ENCODE peak calls at places on chromosomes 2 and 18, in four cellular contexts. One of them, this sample, is unnamed.

GRCh38 chr2:82795446-82795845 is 1663.6 kb downstream of the SUCLG1 start:
- DNase-seq in dorsolateral prefrontal cortex: no peak
- DNase-seq in tibial nerve: no peak
- DNase-seq in BE2C: no peak
- DNase-seq in this sample: no peak

GRCh38 chr2:53127061-53127650 is 640.4 kb upstream of the CHAC2 start:
- DNase-seq in dorsolateral prefrontal cortex: no peak
- DNase-seq in tibial nerve: no peak
- DNase-seq in BE2C: no peak
- DNase-seq in this sample: no peak

GRCh38 chr2:37573818-37574388 is 97.5 kb downstream of the CDC42EP3 start:
- DNase-seq in dorsolateral prefrontal cortex: no peak
- DNase-seq in tibial nerve: no peak
- DNase-seq in BE2C: no peak
- DNase-seq in this sample: no peak

GRCh38 chr2:43224571-43225092 is 1.8 kb downstream of the ZFP36L2 start:
- DNase-seq in dorsolateral prefrontal cortex: no peak
- DNase-seq in tibial nerve: no peak
- DNase-seq in BE2C: peak
- DNase-seq in this sample: no peak

GRCh38 chr18:2898131-2898640 is 51.4 kb downstream of the EMILIN2 start:
- DNase-seq in dorsolateral prefrontal cortex: no peak
- DNase-seq in tibial nerve: no peak
- DNase-seq in BE2C: no peak
- DNase-seq in this sample: no peak

GRCh38 chr2:108630567-108631405 is 88.5 kb upstream of the RANBP2 start:
- DNase-seq in dorsolateral prefrontal cortex: no peak
- DNase-seq in tibial nerve: no peak
- DNase-seq in BE2C: no peak
- DNase-seq in this sample: no peak

GRCh38 chr2:140384946-140385345 is 1604.8 kb upstream of the NXPH2 start:
- DNase-seq in dorsolateral prefrontal cortex: no peak
- DNase-seq in tibial nerve: no peak
- DNase-seq in BE2C: no peak
- DNase-seq in this sample: no peak

GRCh38 chr2:190466819-190467444 is 58.8 kb downstream of the MFSD6 start:
- DNase-seq in dorsolateral prefrontal cortex: no peak
- DNase-seq in tibial nerve: no peak
- DNase-seq in BE2C: no peak
- DNase-seq in this sample: no peak

GRCh38 chr2:439540-440465 is 151.9 kb upstream of the ALKAL2 start:
- DNase-seq in dorsolateral prefrontal cortex: peak
- DNase-seq in tibial nerve: peak
- DNase-seq in BE2C: no peak
- DNase-seq in this sample: no peak

GRCh38 chr2:122236152-122236892 is 480.9 kb downstream of the TSN start:
- DNase-seq in dorsolateral prefrontal cortex: no peak
- DNase-seq in tibial nerve: no peak
- DNase-seq in BE2C: no peak
- DNase-seq in this sample: no peak

GRCh38 chr18:64318547-64318946 is 169.7 kb upstream of the LINC00305 start:
- DNase-seq in dorsolateral prefrontal cortex: no peak
- DNase-seq in tibial nerve: no peak
- DNase-seq in BE2C: no peak
- DNase-seq in this sample: no peak

GRCh38 chr2:148023861-148024260 is 3.0 kb downstream of the MBD5 start:
- DNase-seq in dorsolateral prefrontal cortex: no peak
- DNase-seq in tibial nerve: no peak
- DNase-seq in BE2C: no peak
- DNase-seq in this sample: no peak

GRCh38 chr2:194060269-194060668 is 1596.8 kb upstream of the SLC39A10 start:
- DNase-seq in dorsolateral prefrontal cortex: no peak
- DNase-seq in tibial nerve: no peak
- DNase-seq in BE2C: no peak
- DNase-seq in this sample: no peak

GRCh38 chr2:233855345-233855744 is 1.0 kb upstream of the HJURP start:
- DNase-seq in dorsolateral prefrontal cortex: no peak
- DNase-seq in tibial nerve: no peak
- DNase-seq in BE2C: no peak
- DNase-seq in this sample: no peak
- H3K4me3 ChIP-seq in dorsolateral prefrontal cortex: no peak
- H3K4me3 ChIP-seq in tibial nerve: no peak
- H3K4me3 ChIP-seq in BE2C: no peak
- H3K4me3 ChIP-seq in this sample: no peak

GRCh38 chr2:49465157-49465831 is 311.0 kb upstream of the FSHR start:
- DNase-seq in dorsolateral prefrontal cortex: no peak
- DNase-seq in tibial nerve: no peak
- DNase-seq in BE2C: no peak
- DNase-seq in this sample: no peak

DNA sequence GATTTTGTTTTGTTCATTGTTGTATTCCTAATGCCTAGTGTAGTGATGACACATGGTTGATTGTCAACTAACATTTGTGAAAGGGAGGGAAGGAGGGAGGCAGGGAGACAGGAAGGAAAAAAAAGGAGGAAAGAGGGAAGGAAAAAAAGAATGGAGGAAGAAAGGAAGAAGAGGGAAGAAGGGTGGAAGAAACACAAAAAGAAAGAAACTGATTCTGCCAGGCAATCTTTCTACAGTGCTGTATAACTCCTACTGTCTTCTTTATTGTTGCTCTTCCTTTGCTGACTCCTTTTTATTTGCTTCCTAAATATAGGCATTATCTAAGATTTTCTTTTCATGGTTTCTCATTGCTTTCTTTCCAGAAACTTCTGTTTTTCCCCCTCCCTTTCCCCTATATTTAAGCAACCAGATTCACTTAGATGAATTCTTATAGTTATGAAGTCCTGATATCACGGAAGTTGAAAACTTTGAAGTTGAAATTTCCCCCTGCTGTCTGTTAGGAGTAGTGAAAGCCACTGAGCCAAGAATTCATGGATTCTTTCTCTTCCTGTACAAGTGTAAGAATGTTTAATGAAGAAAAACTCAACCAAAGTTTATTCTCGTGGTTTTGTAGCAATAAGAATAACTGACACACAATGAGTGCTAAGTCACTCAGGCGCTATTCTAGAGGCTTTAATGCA is 305.1 kb upstream of the FSHR start:
- DNase-seq in dorsolateral prefrontal cortex: no peak
- DNase-seq in tibial nerve: no peak
- DNase-seq in BE2C: no peak
- DNase-seq in this sample: no peak
- TF ChIP-seq CTCF in dorsolateral prefrontal cortex: no peak
- TF ChIP-seq CTCF in tibial nerve: no peak
- TF ChIP-seq CTCF in BE2C: peak
- TF ChIP-seq CTCF in this sample: no peak

GRCh38 chr2:100053087-100053486 is 89.3 kb downstream of the AFF3 start:
- DNase-seq in dorsolateral prefrontal cortex: no peak
- DNase-seq in tibial nerve: no peak
- DNase-seq in BE2C: no peak
- DNase-seq in this sample: no peak

GRCh38 chr2:100053499-100053898 is 88.9 kb downstream of the AFF3 start:
- DNase-seq in dorsolateral prefrontal cortex: no peak
- DNase-seq in tibial nerve: no peak
- DNase-seq in BE2C: no peak
- DNase-seq in this sample: no peak

GRCh38 chr2:100052645-100053044 is 89.7 kb downstream of the AFF3 start:
- DNase-seq in dorsolateral prefrontal cortex: no peak
- DNase-seq in tibial nerve: no peak
- DNase-seq in BE2C: no peak
- DNase-seq in this sample: no peak

GRCh38 chr2:100056478-100056877 is 85.9 kb downstream of the AFF3 start:
- DNase-seq in dorsolateral prefrontal cortex: no peak
- DNase-seq in tibial nerve: no peak
- DNase-seq in BE2C: no peak
- DNase-seq in this sample: no peak

GRCh38 chr2:100054426-100054825 is 88.0 kb downstream of the AFF3 start:
- DNase-seq in dorsolateral prefrontal cortex: no peak
- DNase-seq in tibial nerve: no peak
- DNase-seq in BE2C: no peak
- DNase-seq in this sample: no peak
- H3K4me3 ChIP-seq in dorsolateral prefrontal cortex: no peak
- H3K4me3 ChIP-seq in tibial nerve: no peak
- H3K4me3 ChIP-seq in BE2C: no peak
- H3K4me3 ChIP-seq in this sample: no peak

DNA sequence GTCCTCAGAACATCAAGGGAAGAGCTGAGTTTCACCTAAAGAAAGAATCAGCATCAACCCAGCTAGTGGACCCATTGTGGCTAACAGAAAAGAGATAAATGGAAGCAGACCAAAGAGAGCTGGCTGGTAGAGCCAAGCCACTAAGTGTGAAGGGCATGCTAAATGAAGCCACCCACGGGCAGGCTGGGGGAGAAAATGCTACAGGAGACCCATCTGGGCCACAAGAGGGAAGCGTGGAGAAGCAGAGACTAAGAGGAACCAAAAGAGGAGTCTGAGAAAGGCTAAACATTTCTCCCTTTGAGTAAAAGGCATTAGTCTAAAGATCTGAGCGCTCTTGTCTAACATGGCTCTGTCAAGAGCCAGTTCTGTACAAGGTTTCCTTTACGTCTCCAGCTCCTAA is 15.8 kb downstream of the CWC22 start:
- DNase-seq in dorsolateral prefrontal cortex: peak
- DNase-seq in tibial nerve: no peak
- DNase-seq in BE2C: no peak
- DNase-seq in this sample: no peak
- TF ChIP-seq CTCF in dorsolateral prefrontal cortex: no peak
- TF ChIP-seq CTCF in tibial nerve: no peak
- TF ChIP-seq CTCF in BE2C: no peak
- TF ChIP-seq CTCF in this sample: no peak

DNA sequence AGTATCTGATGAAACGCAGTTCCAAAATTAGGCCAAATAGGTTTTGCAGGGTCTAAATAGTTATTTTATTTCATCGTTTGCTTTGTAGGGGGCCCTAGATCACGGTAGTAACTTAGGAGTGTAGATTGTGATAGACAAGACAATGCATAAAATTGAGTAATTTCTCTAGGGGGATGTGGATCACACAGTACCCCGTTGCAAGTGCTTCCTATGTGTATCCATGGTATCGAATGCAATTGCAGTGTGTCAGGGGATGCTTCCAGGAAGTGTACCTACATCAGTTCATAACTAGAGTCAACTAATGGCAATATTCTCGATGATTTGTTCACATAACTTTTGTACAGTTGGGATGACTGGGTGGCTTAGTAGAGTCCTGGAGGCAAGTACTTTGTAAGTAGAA is 884 bp downstream of the SSB start:
- DNase-seq in dorsolateral prefrontal cortex: no peak
- DNase-seq in tibial nerve: no peak
- DNase-seq in BE2C: no peak
- DNase-seq in this sample: no peak
- H3K4me3 ChIP-seq in dorsolateral prefrontal cortex: peak
- H3K4me3 ChIP-seq in tibial nerve: peak
- H3K4me3 ChIP-seq in BE2C: peak
- H3K4me3 ChIP-seq in this sample: peak

DNA sequence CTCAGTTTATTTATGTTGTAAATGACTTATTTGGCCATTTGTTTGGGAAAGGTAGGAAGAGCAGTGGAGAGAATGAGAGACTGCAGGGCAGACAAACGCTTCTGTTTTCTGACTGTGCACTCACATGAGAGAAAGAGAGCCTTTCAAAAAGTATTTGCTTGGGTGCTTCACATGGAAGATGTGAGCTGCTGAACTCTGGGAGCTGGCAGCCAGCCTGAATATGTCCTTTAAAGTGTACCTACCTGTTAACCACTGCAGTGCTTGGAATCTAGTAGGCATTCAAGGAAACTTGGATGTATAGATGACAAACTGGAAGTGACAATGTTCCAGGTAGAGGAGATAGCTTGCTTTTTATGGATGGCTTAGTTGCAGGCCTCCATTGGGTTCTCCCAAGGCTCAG is 68.8 kb downstream of the PTPRM start:
- DNase-seq in dorsolateral prefrontal cortex: no peak
- DNase-seq in tibial nerve: no peak
- DNase-seq in BE2C: no peak
- DNase-seq in this sample: no peak
- TF ChIP-seq CTCF in dorsolateral prefrontal cortex: no peak
- TF ChIP-seq CTCF in tibial nerve: no peak
- TF ChIP-seq CTCF in BE2C: no peak
- TF ChIP-seq CTCF in this sample: no peak

DNA sequence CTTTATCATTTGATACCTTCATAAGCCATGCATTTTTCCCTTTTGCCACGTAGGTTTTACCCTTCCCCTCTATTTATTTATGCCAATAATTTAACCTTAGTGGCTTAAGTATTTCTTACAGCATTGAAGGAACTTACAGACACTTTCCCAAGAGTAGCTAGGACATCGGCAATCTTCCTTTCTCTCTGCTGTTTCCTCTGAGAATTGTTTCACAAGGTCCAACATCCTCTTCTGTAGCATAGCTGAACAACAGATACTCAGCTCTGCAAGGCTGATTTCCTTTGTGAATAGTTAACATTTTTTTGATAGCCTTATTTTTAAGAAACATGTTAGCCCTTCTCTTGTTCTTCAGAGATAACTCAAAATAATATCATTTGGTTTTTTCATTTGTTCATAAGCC is 1.1 kb upstream of the GCA start:
- DNase-seq in dorsolateral prefrontal cortex: no peak
- DNase-seq in tibial nerve: no peak
- DNase-seq in BE2C: no peak
- DNase-seq in this sample: no peak
- H3K4me3 ChIP-seq in dorsolateral prefrontal cortex: no peak
- H3K4me3 ChIP-seq in tibial nerve: no peak
- H3K4me3 ChIP-seq in BE2C: no peak
- H3K4me3 ChIP-seq in this sample: no peak

GRCh38 chr2:230050151-230050550 is 18.6 kb downstream of the SLC16A14 start:
- DNase-seq in dorsolateral prefrontal cortex: no peak
- DNase-seq in tibial nerve: no peak
- DNase-seq in BE2C: no peak
- DNase-seq in this sample: no peak

GRCh38 chr2:230043461-230043860 is 25.3 kb downstream of the SLC16A14 start:
- DNase-seq in dorsolateral prefrontal cortex: no peak
- DNase-seq in tibial nerve: no peak
- DNase-seq in BE2C: no peak
- DNase-seq in this sample: no peak

GRCh38 chr2:230048010-230048671 is 20.6 kb downstream of the SLC16A14 start:
- DNase-seq in dorsolateral prefrontal cortex: no peak
- DNase-seq in tibial nerve: no peak
- DNase-seq in BE2C: no peak
- DNase-seq in this sample: no peak

GRCh38 chr2:230043025-230043424 is 25.7 kb downstream of the SLC16A14 start:
- DNase-seq in dorsolateral prefrontal cortex: no peak
- DNase-seq in tibial nerve: no peak
- DNase-seq in BE2C: no peak
- DNase-seq in this sample: no peak

GRCh38 chr2:230046491-230046890 is 22.2 kb downstream of the SLC16A14 start:
- DNase-seq in dorsolateral prefrontal cortex: no peak
- DNase-seq in tibial nerve: no peak
- DNase-seq in BE2C: no peak
- DNase-seq in this sample: no peak
- TF ChIP-seq CTCF in dorsolateral prefrontal cortex: no peak
- TF ChIP-seq CTCF in tibial nerve: no peak
- TF ChIP-seq CTCF in BE2C: no peak
- TF ChIP-seq CTCF in this sample: no peak

GRCh38 chr18:57438669-57439616 is 3.8 kb downstream of the ONECUT2 start:
- DNase-seq in dorsolateral prefrontal cortex: no peak
- DNase-seq in tibial nerve: no peak
- DNase-seq in BE2C: no peak
- DNase-seq in this sample: no peak
- H3K4me3 ChIP-seq in dorsolateral prefrontal cortex: peak
- H3K4me3 ChIP-seq in tibial nerve: no peak
- H3K4me3 ChIP-seq in BE2C: peak
- H3K4me3 ChIP-seq in this sample: no peak